ENCODE peak calls at places on chromosomes 1 and 21, in four cellular contexts. One of them, this sample, is unnamed.

GRCh38 chr1:8938232-8939117 is 7.2 kb upstream of the CA6 start:
- DNase-seq in H1: no peak
- DNase-seq in H9: no peak
- DNase-seq in IMR-90: peak; percentile 33
- DNase-seq in this sample: no peak

GRCh38 chr1:22024485-22025367 is 23.3 kb downstream of the CELA3A start:
- DNase-seq in H1: no peak
- DNase-seq in H9: peak; percentile 79
- DNase-seq in IMR-90: peak; percentile 81
- DNase-seq in this sample: peak; percentile 31

GRCh38 chr1:220874201-220874655 is 5.0 kb upstream of the HLX start:
- DNase-seq in H1: peak; percentile 74
- DNase-seq in H9: peak; percentile 60
- DNase-seq in IMR-90: peak; percentile 66
- DNase-seq in this sample: peak; percentile 58

GRCh38 chr21:38839683-38840286 is 34.1 kb downstream of the ETS2 start:
- DNase-seq in H1: no peak
- DNase-seq in H9: no peak
- DNase-seq in IMR-90: peak; percentile 94
- DNase-seq in this sample: no peak

GRCh38 chr1:193479187-193479586 is 292.8 kb upstream of the B3GALT2 start:
- DNase-seq in H1: no peak
- DNase-seq in H9: no peak
- DNase-seq in IMR-90: no peak
- DNase-seq in this sample: no peak

GRCh38 chr21:25565272-25566199 is 41.7 kb downstream of the MRPL39 start:
- DNase-seq in H1: no peak
- DNase-seq in H9: no peak
- DNase-seq in IMR-90: no peak
- DNase-seq in this sample: no peak

GRCh38 chr1:87472716-87473115 is 144.0 kb downstream of the LMO4 start:
- DNase-seq in H1: no peak
- DNase-seq in H9: no peak
- DNase-seq in IMR-90: no peak
- DNase-seq in this sample: peak; percentile 67

GRCh38 chr1:93585059-93585966 is 96.3 kb downstream of the BCAR3 start:
- DNase-seq in H1: no peak
- DNase-seq in H9: no peak
- DNase-seq in IMR-90: no peak
- DNase-seq in this sample: no peak

GRCh38 chr1:221279146-221279545 is 399.9 kb downstream of the HLX start:
- DNase-seq in H1: no peak
- DNase-seq in H9: no peak
- DNase-seq in IMR-90: peak; percentile 47
- DNase-seq in this sample: no peak

GRCh38 chr1:15305366-15305765 is 58.3 kb downstream of the FHAD1 start:
- DNase-seq in H1: no peak
- DNase-seq in H9: no peak
- DNase-seq in IMR-90: peak; percentile 31
- DNase-seq in this sample: no peak

GRCh38 chr1:209787551-209787950 is 3.2 kb upstream of the C1orf74 start:
- DNase-seq in H1: no peak
- DNase-seq in H9: no peak
- DNase-seq in IMR-90: peak; percentile 41
- DNase-seq in this sample: no peak

GRCh38 chr1:203202431-203203245 is 16.1 kb upstream of the CHI3L1 start:
- DNase-seq in H1: no peak
- DNase-seq in H9: no peak
- DNase-seq in IMR-90: peak; percentile 90
- DNase-seq in this sample: no peak

GRCh38 chr1:117632269-117633067 is 26.6 kb downstream of the TENT5C start:
- DNase-seq in H1: no peak
- DNase-seq in H9: no peak
- DNase-seq in IMR-90: no peak
- DNase-seq in this sample: no peak

DNA sequence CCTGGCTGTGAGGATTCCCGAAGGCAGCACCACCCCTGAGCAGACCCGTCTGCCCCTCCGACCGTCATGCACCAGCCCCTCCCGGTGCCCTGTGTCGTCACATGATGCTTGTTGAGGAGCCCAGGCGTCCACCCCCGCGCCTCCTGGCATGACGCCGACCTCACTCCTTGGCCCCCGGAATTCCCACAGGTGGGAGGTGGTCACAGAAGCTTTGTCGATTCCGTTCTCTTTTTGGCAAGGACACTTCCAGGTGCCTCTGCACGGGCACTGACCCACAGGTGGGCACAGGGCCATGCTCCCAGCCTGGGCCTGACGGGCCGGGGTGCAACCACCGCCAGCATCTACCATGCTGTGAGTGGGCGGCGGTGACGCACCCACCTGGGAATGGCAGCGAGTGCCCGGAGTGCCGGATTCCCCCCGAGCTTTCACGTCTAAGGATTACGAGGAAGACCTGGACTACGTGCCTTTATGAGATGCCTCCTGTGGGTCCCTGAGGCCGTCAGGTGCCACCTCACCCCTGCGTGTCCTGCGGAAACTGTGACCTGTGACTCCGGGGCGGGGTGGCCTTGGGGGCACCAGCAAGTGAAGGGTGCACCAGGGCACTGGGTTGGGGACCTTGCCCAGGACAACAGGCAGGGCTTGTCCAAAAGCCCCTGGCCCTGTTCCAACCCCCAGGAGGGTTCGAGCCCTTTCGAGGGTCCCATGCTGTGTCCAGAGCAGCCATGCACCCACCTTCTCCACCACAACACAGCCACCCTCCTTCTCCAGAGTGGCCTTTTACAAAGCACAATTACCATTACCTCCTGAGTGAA is 31.4 kb upstream of the COL6A1 start:
- DNase-seq in H1: no peak
- DNase-seq in H9: no peak
- DNase-seq in IMR-90: no peak
- DNase-seq in this sample: no peak
- H2AK5ac ChIP-seq in H1: no peak overlapping the region
- H2AK5ac ChIP-seq in H9: no peak overlapping the region
- H2AK5ac ChIP-seq in IMR-90: no peak overlapping the region
- H2AK5ac ChIP-seq in this sample: no peak overlapping the region

GRCh38 chr21:31374430-31374829 is 30.4 kb upstream of the TIAM1 start:
- DNase-seq in H1: peak; percentile 37
- DNase-seq in H9: no peak
- DNase-seq in IMR-90: no peak
- DNase-seq in this sample: peak; percentile 69

GRCh38 chr21:31371715-31372114 is 27.7 kb upstream of the TIAM1 start:
- DNase-seq in H1: no peak
- DNase-seq in H9: no peak
- DNase-seq in IMR-90: no peak
- DNase-seq in this sample: no peak

GRCh38 chr21:31370893-31371652 is 27.0 kb upstream of the TIAM1 start:
- DNase-seq in H1: no peak
- DNase-seq in H9: no peak
- DNase-seq in IMR-90: peak; percentile 53
- DNase-seq in this sample: no peak

GRCh38 chr21:31370281-31370892 is 26.3 kb upstream of the TIAM1 start:
- DNase-seq in H1: no peak
- DNase-seq in H9: no peak
- DNase-seq in IMR-90: no peak
- DNase-seq in this sample: no peak

DNA sequence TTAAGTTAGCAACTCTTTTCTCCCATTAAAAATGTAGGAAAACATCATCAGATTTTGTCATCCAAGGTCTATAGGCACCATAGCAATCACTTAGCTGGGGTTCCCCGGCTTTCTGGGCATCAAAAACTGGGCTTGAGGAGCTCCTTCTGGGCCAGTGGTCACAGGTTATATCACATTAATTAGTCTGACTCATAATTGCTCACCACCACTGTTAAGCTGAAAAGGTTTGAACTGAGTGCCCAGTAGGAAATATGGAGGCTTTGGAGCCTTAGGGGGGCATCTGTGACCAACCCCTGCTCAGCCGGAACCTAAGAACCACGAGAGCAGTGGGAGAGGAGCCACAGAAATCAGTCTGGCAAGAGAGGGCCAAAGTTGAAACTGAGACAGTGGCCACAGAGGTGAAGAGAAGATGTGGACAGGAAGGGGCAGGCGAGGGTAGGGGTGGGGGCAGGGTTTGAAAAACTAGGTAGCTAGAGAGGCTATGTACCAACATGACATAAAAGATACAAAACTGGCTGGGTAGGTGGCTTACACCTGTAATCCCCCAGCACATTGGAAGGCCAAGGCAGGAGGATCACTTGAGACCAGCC is 28.2 kb upstream of the TIAM1 start:
- DNase-seq in H1: no peak
- DNase-seq in H9: no peak
- DNase-seq in IMR-90: no peak
- DNase-seq in this sample: no peak
- H3K56ac ChIP-seq in H1: no peak overlapping the region
- H3K56ac ChIP-seq in H9: no peak overlapping the region
- H3K56ac ChIP-seq in IMR-90: no peak overlapping the region
- H3K56ac ChIP-seq in this sample: no peak overlapping the region

DNA sequence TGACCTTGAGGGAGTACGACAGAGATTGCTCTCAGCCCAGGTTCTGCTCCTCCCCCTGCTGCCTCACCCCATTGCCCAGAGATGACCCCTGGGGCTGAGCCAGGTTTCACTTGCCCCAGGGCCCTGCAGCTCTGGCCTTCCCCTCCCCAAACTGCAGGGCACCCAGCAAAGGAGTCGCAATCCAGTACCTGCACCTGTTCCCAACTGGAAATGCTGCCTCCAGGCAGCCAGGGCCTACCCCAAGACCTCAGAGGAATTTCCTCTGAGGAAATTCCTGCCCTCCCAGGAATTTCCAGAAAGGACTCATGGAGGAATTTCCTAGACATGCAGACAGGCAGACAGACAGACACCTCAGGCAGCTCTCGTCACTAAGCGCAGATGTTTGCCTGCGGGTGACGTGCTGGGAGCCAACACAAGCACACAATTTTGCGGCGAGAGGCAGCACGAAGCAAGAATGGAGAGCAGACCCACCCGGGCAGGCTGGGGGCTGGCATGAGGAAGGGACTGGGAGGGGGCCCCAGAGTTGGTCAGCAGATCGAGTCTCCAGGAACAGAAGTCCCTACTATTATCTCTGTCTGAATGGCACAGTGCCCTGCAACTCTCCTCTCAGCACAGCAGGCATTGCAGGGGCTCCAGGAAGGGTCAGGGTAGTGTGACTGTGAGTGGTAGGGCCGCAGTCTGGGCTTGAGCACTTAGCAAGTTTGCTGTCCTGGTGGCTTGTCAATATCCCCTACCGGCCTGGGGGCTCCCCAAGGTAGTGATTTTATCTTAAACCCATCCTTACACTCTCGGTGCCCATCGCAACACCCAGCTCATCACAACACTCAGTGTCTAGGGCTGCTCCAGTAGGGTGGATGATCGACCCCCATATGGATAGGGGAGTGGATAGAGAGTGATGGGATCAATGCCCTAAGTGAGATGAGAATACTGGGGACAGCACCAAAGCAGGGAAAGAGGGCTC is 2.9 kb upstream of the EFNA1 start:
- DNase-seq in H1: peak; percentile 48
- DNase-seq in H9: peak; percentile 51
- DNase-seq in IMR-90: peak; percentile 38
- DNase-seq in this sample: peak; percentile 88
- H2AK5ac ChIP-seq in H1: no peak overlapping the region
- H2AK5ac ChIP-seq in H9: no peak overlapping the region
- H2AK5ac ChIP-seq in IMR-90: peak overlapping the region; percentile 57
- H2AK5ac ChIP-seq in this sample: no peak overlapping the region

GRCh38 chr1:184959626-184960025 is 14.7 kb downstream of the NIBAN1 start:
- DNase-seq in H1: no peak
- DNase-seq in H9: no peak
- DNase-seq in IMR-90: no peak
- DNase-seq in this sample: no peak
- H3K56ac ChIP-seq in H1: no peak overlapping the region
- H3K56ac ChIP-seq in H9: no peak overlapping the region
- H3K56ac ChIP-seq in IMR-90: no peak overlapping the region
- H3K56ac ChIP-seq in this sample: no peak overlapping the region

DNA sequence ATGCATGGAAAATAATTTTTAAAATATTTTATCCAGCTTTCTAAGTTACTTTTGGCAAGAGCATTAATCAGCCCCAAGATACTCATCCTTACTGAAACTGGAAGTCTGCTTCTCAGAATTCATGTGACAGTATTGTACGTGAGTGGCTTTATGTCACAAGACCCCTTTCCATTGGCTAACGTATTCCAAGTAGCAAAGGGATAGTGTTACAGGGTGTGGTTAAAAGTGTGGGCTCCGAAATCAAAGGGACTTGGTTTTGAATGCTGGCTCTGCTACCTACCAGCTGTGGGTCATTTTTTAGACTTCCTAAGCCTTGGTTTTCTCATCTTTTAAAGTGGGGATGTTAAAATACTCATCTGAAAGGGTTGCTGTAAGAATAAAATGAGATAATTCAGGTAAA is 91.7 kb downstream of the RHOU start:
- DNase-seq in H1: no peak
- DNase-seq in H9: no peak
- DNase-seq in IMR-90: no peak
- DNase-seq in this sample: no peak
- H2AK5ac ChIP-seq in H1: no peak overlapping the region
- H2AK5ac ChIP-seq in H9: no peak overlapping the region
- H2AK5ac ChIP-seq in IMR-90: no peak overlapping the region
- H2AK5ac ChIP-seq in this sample: no peak overlapping the region

DNA sequence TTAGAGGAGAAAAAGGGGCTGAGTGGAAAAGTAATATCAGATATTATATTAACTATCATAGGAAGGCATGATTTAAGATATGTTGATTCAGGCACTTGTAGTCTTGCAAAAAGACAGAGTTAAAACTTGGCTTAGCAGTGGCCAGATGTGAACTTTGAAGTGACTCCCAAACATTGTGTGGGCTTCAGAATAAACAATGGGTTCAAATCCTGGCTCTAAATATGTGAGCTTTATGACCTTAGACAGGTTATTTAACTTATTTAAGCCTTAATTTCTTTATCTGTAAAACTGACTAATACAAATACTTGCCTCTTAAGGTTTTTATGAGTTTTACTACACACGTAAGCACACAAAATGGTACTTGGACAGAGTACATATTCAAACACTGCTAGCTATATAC is 85.9 kb downstream of the TNFSF18 start:
- DNase-seq in H1: no peak
- DNase-seq in H9: no peak
- DNase-seq in IMR-90: peak; percentile 53
- DNase-seq in this sample: no peak
- H3K56ac ChIP-seq in H1: no peak overlapping the region
- H3K56ac ChIP-seq in H9: no peak overlapping the region
- H3K56ac ChIP-seq in IMR-90: no peak overlapping the region
- H3K56ac ChIP-seq in this sample: no peak overlapping the region

This sample was measured in mesendoderm.